ENCODE peak calls at places on chromosome 11, in ten cellular contexts. Y is activated T-cell treated with anti-CD3 and anti-CD28 coated beads, Interleukin-2, amount 50 U/mL, for 4 hours; J is HTR-8/SVneo; A is AG04450; Q is right cardiac atrium; W is stimulated activated CD4-positive, alpha-beta T cell treated with anti-CD3 and anti-CD28 coated beads, Interleukin-2, amount 100 ng/mL, for 24 hours; X is activated CD4-positive, CD25-positive, alpha-beta regulatory T cell treated with anti-CD3 and anti-CD28 coated beads, Interleukin-2, amount 50 U/mL, for 16 hours; H is activated CD4-positive, alpha-beta T cell treated with anti-CD3 and anti-CD28 coated beads, Interleukin-2, amount 10 ng/mL, durations not matched to agents 7 days and 5 days; I is T-cell; E is NCI-H2029. G is an unnamed sample.

GRCh38 chr11:70087446-70088167 is 9.5 kb downstream of the ANO1 start:
- DNase-seq in Y (no peak), J (no peak), A (no peak), Q (peak), W (no peak), X (no peak), H (no peak), I (no peak), E (no peak), G (no peak)

GRCh38 chr11:94742645-94743044 is 25.5 kb upstream of the AMOTL1 start:
- DNase-seq in Y (no peak), J (no peak), A (no peak), Q (no peak), W (no peak), X (no peak), H (no peak), I (no peak), E (no peak), G (no peak)

GRCh38 chr11:84685149-84685548 is 942.0 kb downstream of the DLG2 start:
- DNase-seq in Y (no peak), J (no peak), A (no peak), Q (no peak), W (no peak), X (no peak), H (no peak), I (no peak), E (no peak), G (no peak)

GRCh38 chr11:110829873-110830272 is 117.6 kb upstream of the ARHGAP20 start:
- DNase-seq in Y (no peak), J (no peak), A (no peak), Q (no peak), W (no peak), X (no peak), H (no peak), I (no peak), E (no peak), G (no peak)

GRCh38 chr11:66745356-66746235 is 16.6 kb upstream of the SPTBN2 start:
- DNase-seq in Y (peak), J (peak), A (no peak), Q (peak), W (peak), X (no peak), H (peak), I (peak), E (peak), G (no peak)

GRCh38 chr11:61642162-61642561 is 38.0 kb upstream of the DAGLA start:
- DNase-seq in Y (no peak), J (no peak), A (no peak), Q (no peak), W (no peak), X (no peak), H (no peak), I (no peak), E (no peak), G (no peak)

GRCh38 chr11:1827095-1827797 is 7.5 kb upstream of the SYT8 start:
- DNase-seq in Y (no peak), J (peak), A (no peak), Q (peak), W (no peak), X (no peak), H (no peak), I (no peak), E (peak), G (peak)

GRCh38 chr11:67261942-67262681 is 4.2 kb upstream of the GRK2 start:
- DNase-seq in Y (no peak), J (no peak), A (no peak), Q (peak), W (no peak), X (no peak), H (no peak), I (no peak), E (no peak), G (peak)

GRCh38 chr11:69554849-69555248 is 73.4 kb downstream of the LINC01488 start:
- DNase-seq in Y (no peak), J (peak), A (no peak), Q (no peak), W (no peak), X (no peak), H (no peak), I (no peak), E (no peak), G (no peak)

GRCh38 chr11:86444981-86445380 is 70.3 kb downstream of the CCDC81 start:
- DNase-seq in Y (no peak), J (no peak), A (no peak), Q (no peak), W (no peak), X (no peak), H (no peak), I (no peak), E (no peak), G (no peak)

GRCh38 chr11:1773131-1773510 is 9.4 kb upstream of the CTSD start:
- DNase-seq in Y (no peak), J (no peak), A (no peak), Q (no peak), W (no peak), X (no peak), H (no peak), I (no peak), E (no peak), G (no peak)

GRCh38 chr11:6737872-6738466 is 33.8 kb downstream of the OR2AG2 start:
- DNase-seq in Y (peak), J (peak), A (no peak), Q (no peak), W (peak), X (peak), H (peak), I (peak), E (no peak), G (no peak)

GRCh38 chr11:76596652-76597051 is 73.9 kb downstream of the LRRC32 start:
- DNase-seq in Y (no peak), J (no peak), A (no peak), Q (peak), W (no peak), X (no peak), H (no peak), I (no peak), E (no peak), G (no peak)

GRCh38 chr11:133021503-133021902 is 510.8 kb downstream of the OPCML start:
- DNase-seq in Y (no peak), J (no peak), A (no peak), Q (no peak), W (no peak), X (no peak), H (no peak), I (no peak), E (no peak), G (no peak)

GRCh38 chr11:95520765-95521542 is 268.6 kb downstream of the FAM76B start:
- DNase-seq in Y (no peak), J (no peak), A (no peak), Q (no peak), W (no peak), X (no peak), H (no peak), I (no peak), E (no peak), G (no peak)

GRCh38 chr11:43589601-43590250 is 90.8 kb upstream of the HSD17B12 start:
- DNase-seq in Y (no peak), J (no peak), A (no peak), Q (no peak), W (no peak), X (no peak), H (no peak), I (no peak), E (no peak), G (no peak)

GRCh38 chr11:46277623-46278386 is at the start of gene CREB3L1:
- DNase-seq in Y (no peak), J (peak), A (no peak), Q (peak), W (no peak), X (no peak), H (no peak), I (no peak), E (no peak), G (peak)

GRCh38 chr11:121904148-121904547 is 211.9 kb downstream of the BLID start:
- DNase-seq in Y (no peak), J (no peak), A (no peak), Q (no peak), W (no peak), X (no peak), H (no peak), I (no peak), E (no peak), G (no peak)

GRCh38 chr11:79052539-79052938 is 388.3 kb downstream of the TENM4 start:
- DNase-seq in Y (no peak), J (no peak), A (no peak), Q (peak), W (no peak), X (no peak), H (no peak), I (no peak), E (no peak), G (no peak)

GRCh38 chr11:120079750-120080610 is 57.9 kb downstream of the TRIM29 start:
- DNase-seq in Y (no peak), J (no peak), A (no peak), Q (no peak), W (peak), X (no peak), H (no peak), I (peak), E (no peak), G (no peak)

GRCh38 chr11:69012092-69013008 is 696 bp downstream of the MRGPRF start:
- DNase-seq in Y (no peak), J (no peak), A (no peak), Q (no peak), W (no peak), X (no peak), H (no peak), I (no peak), E (no peak), G (peak)